ENCODE peak calls at places on chromosomes 3 and 15, in ten cellular contexts. O, Y, D, A, Q, S, U, K, N and E are unnamed samples.

GRCh38 chr15:97482521-97482920 is 478.0 kb upstream of the ARRDC4 start:
- DNase-seq in O (peak; percentile 40), Y (no peak), D (no peak), A (no peak), Q (no peak), S (no peak), U (no peak), K (no peak), N (no peak), E (no peak)

GRCh38 chr3:150922611-150923010 is 17.4 kb upstream of the MINDY4B start:
- DNase-seq in O (peak; percentile 49), Y (peak; percentile 4), D (no peak), A (no peak), Q (no peak), S (no peak), U (no peak), K (no peak), N (no peak), E (no peak)

GRCh38 chr3:171258316-171258715 is 201.9 kb downstream of the TNIK start:
- DNase-seq in O (no peak), Y (no peak), D (peak; percentile 14), A (no peak), Q (no peak), S (peak; percentile 40), U (no peak), K (no peak), N (no peak), E (no peak)

GRCh38 chr15:78035319-78035718 is 42.2 kb downstream of the TBC1D2B start:
- DNase-seq in O (no peak), Y (peak; percentile 69), D (no peak), A (no peak), Q (no peak), S (peak; percentile 17), U (no peak), K (no peak), N (no peak), E (no peak)

GRCh38 chr15:37096878-37097568 is 3.3 kb downstream of the MEIS2 start:
- DNase-seq in O (peak; percentile 74), Y (peak; percentile 58), D (no peak), A (no peak), Q (no peak), S (no peak), U (no peak), K (no peak), N (no peak), E (no peak)

GRCh38 chr15:89356634-89357298 is 22.1 kb upstream of the POLG start:
- DNase-seq in O (peak; percentile 57), Y (no peak), D (no peak), A (no peak), Q (no peak), S (no peak), U (no peak), K (no peak), N (no peak), E (no peak)

GRCh38 chr3:63662500-63662899 is 10.0 kb downstream of the SNTN start:
- DNase-seq in O (peak; percentile 49), Y (no peak), D (no peak), A (no peak), Q (no peak), S (peak; percentile 13), U (peak; percentile 25), K (no peak), N (no peak), E (no peak)

GRCh38 chr3:127745656-127746399 is 73.1 kb downstream of the ABTB1 start:
- DNase-seq in O (no peak), Y (no peak), D (no peak), A (no peak), Q (no peak), S (no peak), U (no peak), K (no peak), N (no peak), E (no peak)

GRCh38 chr3:21273256-21273999 is 477.6 kb downstream of the ZNF385D start:
- DNase-seq in O (no peak), Y (peak; percentile 23), D (no peak), A (peak; percentile 12), Q (no peak), S (peak; percentile 80), U (no peak), K (no peak), N (no peak), E (peak; percentile 13)

GRCh38 chr3:166444756-166445155 is 607.5 kb upstream of the BCHE start:
- DNase-seq in O (no peak), Y (no peak), D (peak; percentile 94), A (no peak), Q (no peak), S (peak; percentile 8), U (no peak), K (no peak), N (no peak), E (no peak)

GRCh38 chr3:10548997-10549396 is 43.6 kb upstream of the ATP2B2 start:
- DNase-seq in O (no peak), Y (no peak), D (peak; percentile 46), A (no peak), Q (no peak), S (peak; percentile 12), U (no peak), K (no peak), N (no peak), E (no peak)

GRCh38 chr15:40278026-40278425 is 4.8 kb downstream of the ANKRD63 start:
- DNase-seq in O (no peak), Y (no peak), D (no peak), A (no peak), Q (no peak), S (no peak), U (no peak), K (no peak), N (no peak), E (no peak)

GRCh38 chr3:107404727-107405519 is 27.7 kb downstream of the CCDC54 start:
- DNase-seq in O (no peak), Y (peak; percentile 80), D (peak; percentile 17), A (peak; percentile 73), Q (no peak), S (peak; percentile 86), U (no peak), K (no peak), N (no peak), E (peak; percentile 35)

GRCh38 chr3:194255252-194256039 is 95.7 kb downstream of the CPN2 start:
- DNase-seq in O (no peak), Y (peak; percentile 91), D (no peak), A (no peak), Q (no peak), S (no peak), U (peak; percentile 74), K (peak; percentile 79), N (peak; percentile 70), E (no peak)
- H3K4me3 ChIP-seq in O (no peak overlapping the region), Y (no peak overlapping the region), D (no peak overlapping the region), A (no peak overlapping the region), Q (no peak overlapping the region), S (no peak overlapping the region), U (no peak overlapping the region), K (no peak overlapping the region), N (no peak overlapping the region), E (no peak overlapping the region)

DNA sequence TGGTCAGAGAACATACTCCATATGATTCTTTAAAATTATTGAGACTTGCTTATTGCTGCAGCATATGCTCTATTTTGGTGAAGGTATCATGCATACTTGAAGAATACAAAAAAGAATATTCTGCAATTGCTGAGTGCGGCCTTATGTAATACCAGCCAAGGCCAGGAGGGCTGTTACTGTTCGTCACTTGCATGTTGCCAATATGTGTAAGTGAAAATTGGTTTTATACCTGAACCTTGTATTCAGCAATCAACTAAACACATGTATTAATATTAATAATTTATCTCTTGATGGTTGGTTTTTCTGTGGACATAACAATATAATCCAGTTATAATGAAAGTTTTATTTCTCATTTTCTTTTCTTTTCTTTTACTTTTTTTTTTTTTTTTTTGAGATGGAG is 13.9 kb upstream of the GABRA5 start:
- DNase-seq in O (no peak), Y (no peak), D (no peak), A (no peak), Q (no peak), S (no peak), U (no peak), K (no peak), N (no peak), E (no peak)
- TF ChIP-seq CTCF in O (no peak), Y (no peak), D (no peak), A (no peak), Q (no peak), S (no peak), U (no peak), K (no peak), N (no peak), E (no peak)

GRCh38 chr3:11718582-11719405 is 75.1 kb upstream of the VGLL4 start:
- DNase-seq in O (peak; percentile 25), Y (peak; percentile 69), D (peak; percentile 68), A (no peak), Q (no peak), S (peak; percentile 60), U (peak; percentile 67), K (peak; percentile 80), N (peak; percentile 31), E (no peak)

GRCh38 chr3:11719406-11720219 is 75.9 kb upstream of the VGLL4 start:
- DNase-seq in O (peak; percentile 93), Y (peak; percentile 18), D (peak; percentile 94), A (no peak), Q (no peak), S (peak; percentile 52), U (peak; percentile 96), K (peak; percentile 83), N (peak; percentile 55), E (no peak)

GRCh38 chr3:11720220-11721113 is 76.8 kb upstream of the VGLL4 start:
- DNase-seq in O (peak; percentile 77), Y (peak; percentile 70), D (peak; percentile 84), A (no peak), Q (no peak), S (peak; percentile 60), U (peak; percentile 88), K (peak; percentile 91), N (peak; percentile 55), E (no peak)

GRCh38 chr3:11717768-11718581 is 74.3 kb upstream of the VGLL4 start:
- DNase-seq in O (peak; percentile 41), Y (peak; percentile 61), D (peak; percentile 47), A (no peak), Q (no peak), S (peak; percentile 59), U (peak; percentile 22), K (no peak), N (no peak), E (no peak)

DNA sequence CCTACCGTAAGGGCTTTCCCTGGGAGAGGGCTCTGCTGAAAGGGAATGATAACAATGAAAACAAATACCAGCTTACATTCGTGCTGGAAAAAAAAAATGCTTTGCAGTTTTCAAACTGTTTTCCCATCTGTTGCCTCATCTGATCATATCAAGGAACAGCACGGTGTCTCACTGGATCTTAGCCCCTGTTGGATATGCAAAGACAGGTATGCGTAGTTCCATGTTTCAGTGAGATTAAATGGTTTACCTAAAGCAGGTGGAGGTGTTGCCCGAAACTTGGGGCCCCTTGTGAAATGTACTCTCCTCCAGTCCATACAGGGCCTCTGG is 77.4 kb upstream of the VGLL4 start:
- DNase-seq in O (peak; percentile 56), Y (peak; percentile 67), D (no peak), A (no peak), Q (no peak), S (no peak), U (no peak), K (no peak), N (no peak), E (no peak)
- H3K4me3 ChIP-seq in O (peak overlapping the region; percentile 76), Y (peak overlapping the region; percentile 73), D (peak overlapping the region; percentile 95), A (peak overlapping the region; percentile 88), Q (peak overlapping the region; percentile 73), S (peak overlapping the region; percentile 61), U (peak overlapping the region; percentile 96), K (peak overlapping the region; percentile 97), N (no peak overlapping the region), E (no peak overlapping the region)

DNA sequence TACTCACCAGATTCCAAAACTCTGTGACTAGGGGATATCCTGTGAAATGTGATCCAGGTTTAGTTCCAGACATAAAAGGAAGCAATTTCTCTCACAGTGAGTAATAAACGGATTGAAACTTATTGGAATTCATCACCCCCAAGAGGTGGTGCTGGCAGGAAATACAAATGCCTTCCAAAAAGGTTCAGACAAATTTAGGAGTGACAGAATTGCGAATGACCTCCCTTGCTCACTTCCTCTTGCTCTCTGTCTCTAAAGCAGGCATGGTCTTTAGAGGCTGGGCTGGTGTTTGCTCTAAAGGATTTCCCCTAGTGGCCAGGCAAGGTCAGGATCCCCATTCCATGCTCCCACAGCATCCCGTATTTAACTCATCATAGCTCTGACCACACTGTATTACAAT is 449.4 kb upstream of the PPP2R3A start:
- DNase-seq in O (peak; percentile 49), Y (peak; percentile 7), D (no peak), A (no peak), Q (no peak), S (peak; percentile 65), U (no peak), K (no peak), N (no peak), E (no peak)
- TF ChIP-seq CTCF in O (peak; percentile 58), Y (peak; percentile 39), D (peak; percentile 13), A (peak; percentile 31), Q (peak; percentile 40), S (peak; percentile 16), U (no peak), K (no peak), N (no peak), E (peak; percentile 55)